ENCODE peak calls at places on chromosomes 11 and 22, in nine cellular contexts. One of them, this sample, is unnamed.

GRCh38 chr11:47607380-47607779 is 13.2 kb upstream of the C1QTNF4 start:
- DNase-seq in astrocyte of the cerebellum: peak
- DNase-seq in colonic mucosa: no peak
- DNase-seq in adipocyte: peak
- DNase-seq in heart right ventricle: peak
- DNase-seq in adrenal gland: peak
- DNase-seq in fibroblast of mammary gland: peak
- DNase-seq in fibroblast of villous mesenchyme: peak
- DNase-seq in A549: no peak
- DNase-seq in this sample: peak

GRCh38 chr22:43831561-43832392 is 19.7 kb upstream of the EFCAB6 start:
- DNase-seq in fibroblast of mammary gland: no peak
- DNase-seq in adipocyte: no peak
- DNase-seq in adrenal gland: no peak
- DNase-seq in astrocyte of the cerebellum: no peak
- DNase-seq in heart right ventricle: no peak
- DNase-seq in fibroblast of villous mesenchyme: no peak
- DNase-seq in A549: no peak
- DNase-seq in colonic mucosa: no peak
- DNase-seq in this sample: no peak

GRCh38 chr11:58912124-58912523 is 27.2 kb upstream of the GLYATL1 start:
- DNase-seq in colonic mucosa: no peak
- DNase-seq in adipocyte: no peak
- DNase-seq in adrenal gland: no peak
- DNase-seq in astrocyte of the cerebellum: no peak
- DNase-seq in fibroblast of mammary gland: peak
- DNase-seq in A549: no peak
- DNase-seq in heart right ventricle: no peak
- DNase-seq in fibroblast of villous mesenchyme: no peak
- DNase-seq in this sample: no peak

GRCh38 chr11:130719516-130719915 is 196.8 kb downstream of the SNX19 start:
- DNase-seq in fibroblast of mammary gland: peak
- DNase-seq in adipocyte: peak
- DNase-seq in adrenal gland: no peak
- DNase-seq in A549: no peak
- DNase-seq in heart right ventricle: no peak
- DNase-seq in astrocyte of the cerebellum: peak
- DNase-seq in fibroblast of villous mesenchyme: no peak
- DNase-seq in colonic mucosa: no peak
- DNase-seq in this sample: no peak

GRCh38 chr22:32979606-32980005 is 78.6 kb downstream of the SYN3 start:
- DNase-seq in A549: no peak
- DNase-seq in fibroblast of mammary gland: no peak
- DNase-seq in heart right ventricle: no peak
- DNase-seq in fibroblast of villous mesenchyme: no peak
- DNase-seq in adipocyte: no peak
- DNase-seq in colonic mucosa: no peak
- DNase-seq in adrenal gland: no peak
- DNase-seq in astrocyte of the cerebellum: no peak
- DNase-seq in this sample: no peak

GRCh38 chr11:70790671-70791300 is 392.5 kb downstream of the CTTN start:
- DNase-seq in adrenal gland: no peak
- DNase-seq in astrocyte of the cerebellum: no peak
- DNase-seq in fibroblast of mammary gland: no peak
- DNase-seq in fibroblast of villous mesenchyme: no peak
- DNase-seq in colonic mucosa: no peak
- DNase-seq in heart right ventricle: no peak
- DNase-seq in A549: no peak
- DNase-seq in adipocyte: no peak
- DNase-seq in this sample: no peak

GRCh38 chr11:61495801-61496601 is 12.5 kb upstream of the LRRC10B start:
- DNase-seq in heart right ventricle: no peak
- DNase-seq in astrocyte of the cerebellum: no peak
- DNase-seq in adipocyte: no peak
- DNase-seq in adrenal gland: no peak
- DNase-seq in fibroblast of mammary gland: no peak
- DNase-seq in A549: no peak
- DNase-seq in colonic mucosa: no peak
- DNase-seq in fibroblast of villous mesenchyme: no peak
- DNase-seq in this sample: no peak

GRCh38 chr11:77548552-77549439 is 41.0 kb upstream of the AQP11 start:
- DNase-seq in fibroblast of mammary gland: no peak
- DNase-seq in fibroblast of villous mesenchyme: no peak
- DNase-seq in heart right ventricle: no peak
- DNase-seq in colonic mucosa: no peak
- DNase-seq in A549: no peak
- DNase-seq in adrenal gland: no peak
- DNase-seq in adipocyte: no peak
- DNase-seq in astrocyte of the cerebellum: no peak
- DNase-seq in this sample: no peak

GRCh38 chr22:18970180-18970947 is 34.3 kb upstream of the PRODH start:
- DNase-seq in colonic mucosa: no peak
- DNase-seq in fibroblast of villous mesenchyme: no peak
- DNase-seq in astrocyte of the cerebellum: no peak
- DNase-seq in adrenal gland: no peak
- DNase-seq in fibroblast of mammary gland: no peak
- DNase-seq in A549: peak
- DNase-seq in adipocyte: peak
- DNase-seq in heart right ventricle: no peak
- DNase-seq in this sample: peak

GRCh38 chr11:9263840-9264380 is 1.2 kb downstream of the DENND5A start:
- DNase-seq in astrocyte of the cerebellum: no peak
- DNase-seq in adipocyte: peak
- DNase-seq in A549: peak
- DNase-seq in fibroblast of mammary gland: peak
- DNase-seq in colonic mucosa: no peak
- DNase-seq in adrenal gland: no peak
- DNase-seq in heart right ventricle: no peak
- DNase-seq in fibroblast of villous mesenchyme: peak
- DNase-seq in this sample: no peak

GRCh38 chr22:44351037-44351436 is 38.3 kb upstream of the SHISAL1 start:
- DNase-seq in adrenal gland: no peak
- DNase-seq in fibroblast of villous mesenchyme: no peak
- DNase-seq in colonic mucosa: no peak
- DNase-seq in adipocyte: no peak
- DNase-seq in astrocyte of the cerebellum: no peak
- DNase-seq in fibroblast of mammary gland: no peak
- DNase-seq in A549: no peak
- DNase-seq in heart right ventricle: no peak
- DNase-seq in this sample: no peak

GRCh38 chr11:77407613-77408012 is 66.3 kb downstream of the PAK1 start:
- DNase-seq in colonic mucosa: peak
- DNase-seq in fibroblast of villous mesenchyme: peak
- DNase-seq in astrocyte of the cerebellum: peak
- DNase-seq in A549: peak
- DNase-seq in adipocyte: peak
- DNase-seq in heart right ventricle: no peak
- DNase-seq in fibroblast of mammary gland: peak
- DNase-seq in adrenal gland: peak
- DNase-seq in this sample: peak

GRCh38 chr22:41405588-41405987 is 23.8 kb downstream of the TEF start:
- DNase-seq in adipocyte: no peak
- DNase-seq in colonic mucosa: no peak
- DNase-seq in astrocyte of the cerebellum: no peak
- DNase-seq in fibroblast of villous mesenchyme: no peak
- DNase-seq in adrenal gland: no peak
- DNase-seq in heart right ventricle: no peak
- DNase-seq in A549: no peak
- DNase-seq in fibroblast of mammary gland: no peak
- DNase-seq in this sample: no peak

GRCh38 chr11:63180536-63180935 is 36.5 kb upstream of the SLC22A24 start:
- DNase-seq in adrenal gland: no peak
- DNase-seq in fibroblast of villous mesenchyme: no peak
- DNase-seq in colonic mucosa: no peak
- DNase-seq in astrocyte of the cerebellum: no peak
- DNase-seq in adipocyte: no peak
- DNase-seq in fibroblast of mammary gland: no peak
- DNase-seq in heart right ventricle: no peak
- DNase-seq in A549: no peak
- DNase-seq in this sample: no peak

GRCh38 chr11:32830413-32830738 is 649 bp downstream of the PRRG4 start:
- DNase-seq in fibroblast of villous mesenchyme: peak
- DNase-seq in heart right ventricle: no peak
- DNase-seq in fibroblast of mammary gland: peak
- DNase-seq in adrenal gland: peak
- DNase-seq in colonic mucosa: peak
- DNase-seq in adipocyte: peak
- DNase-seq in A549: no peak
- DNase-seq in astrocyte of the cerebellum: no peak
- DNase-seq in this sample: peak

GRCh38 chr22:39545310-39546063 is 12.9 kb upstream of the RPS19BP1 start:
- DNase-seq in colonic mucosa: peak
- DNase-seq in heart right ventricle: peak
- DNase-seq in A549: no peak
- DNase-seq in adrenal gland: peak
- DNase-seq in fibroblast of mammary gland: peak
- DNase-seq in adipocyte: peak
- DNase-seq in astrocyte of the cerebellum: no peak
- DNase-seq in fibroblast of villous mesenchyme: peak
- DNase-seq in this sample: peak

GRCh38 chr11:21430532-21430931 is 761.1 kb downstream of the NELL1 start:
- DNase-seq in A549: no peak
- DNase-seq in fibroblast of mammary gland: no peak
- DNase-seq in adipocyte: no peak
- DNase-seq in heart right ventricle: no peak
- DNase-seq in astrocyte of the cerebellum: no peak
- DNase-seq in adrenal gland: no peak
- DNase-seq in colonic mucosa: no peak
- DNase-seq in fibroblast of villous mesenchyme: no peak
- DNase-seq in this sample: no peak

GRCh38 chr22:42928969-42929837 is 72.1 kb upstream of the ARFGAP3 start:
- DNase-seq in fibroblast of mammary gland: peak
- DNase-seq in A549: no peak
- DNase-seq in adipocyte: peak
- DNase-seq in fibroblast of villous mesenchyme: peak
- DNase-seq in heart right ventricle: no peak
- DNase-seq in colonic mucosa: no peak
- DNase-seq in astrocyte of the cerebellum: no peak
- DNase-seq in adrenal gland: peak
- DNase-seq in this sample: no peak

GRCh38 chr11:35289821-35290220 is 129.5 kb downstream of the SLC1A2 start:
- DNase-seq in adrenal gland: no peak
- DNase-seq in astrocyte of the cerebellum: no peak
- DNase-seq in fibroblast of villous mesenchyme: peak
- DNase-seq in heart right ventricle: no peak
- DNase-seq in colonic mucosa: no peak
- DNase-seq in A549: no peak
- DNase-seq in fibroblast of mammary gland: peak
- DNase-seq in adipocyte: peak
- DNase-seq in this sample: no peak

DNA sequence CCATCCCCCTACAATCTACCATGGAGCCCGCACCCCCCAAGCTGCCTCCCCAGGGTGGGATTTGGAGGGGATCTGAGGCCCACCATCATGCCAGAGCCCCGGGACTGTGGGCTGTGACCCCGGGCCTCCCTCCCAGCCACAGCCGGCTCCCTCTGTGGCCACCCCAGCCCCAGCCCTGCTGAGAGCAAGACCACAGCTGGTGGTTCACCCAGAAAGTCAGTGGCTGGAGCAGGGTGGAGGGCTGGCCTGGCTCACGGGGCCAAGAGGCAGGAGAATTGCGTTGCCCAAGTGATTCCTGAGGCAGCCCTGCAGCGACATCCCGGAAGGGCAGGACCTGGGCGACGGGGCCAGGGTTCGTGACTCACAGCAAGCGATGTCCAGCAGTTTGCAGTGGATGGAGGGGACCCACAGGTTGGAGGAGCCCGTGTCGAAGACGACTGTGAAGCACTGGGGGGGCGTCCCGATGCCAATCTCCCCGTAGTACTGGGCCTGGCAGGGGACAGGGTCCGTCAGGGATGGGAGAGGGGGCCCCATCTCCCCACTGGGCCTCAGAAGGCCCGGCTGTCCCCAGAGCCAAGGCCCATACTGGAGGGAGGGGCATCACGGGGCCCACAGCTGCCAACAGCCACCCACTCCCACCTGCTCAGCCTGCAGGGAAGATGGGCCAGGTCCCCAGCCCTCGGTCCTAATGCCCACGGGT is 4.4 kb downstream of the CTSD start:
- DNase-seq in heart right ventricle: no peak
- DNase-seq in A549: no peak
- DNase-seq in adrenal gland: peak
- DNase-seq in colonic mucosa: no peak
- DNase-seq in fibroblast of mammary gland: no peak
- DNase-seq in astrocyte of the cerebellum: no peak
- DNase-seq in adipocyte: no peak
- DNase-seq in fibroblast of villous mesenchyme: no peak
- DNase-seq in this sample: no peak
- H3K4me3 ChIP-seq in heart right ventricle: no peak
- H3K4me3 ChIP-seq in A549: no peak
- H3K4me3 ChIP-seq in adrenal gland: no peak
- H3K4me3 ChIP-seq in colonic mucosa: no peak
- H3K4me3 ChIP-seq in fibroblast of mammary gland: no peak
- H3K4me3 ChIP-seq in astrocyte of the cerebellum: no peak
- H3K4me3 ChIP-seq in adipocyte: no peak
- H3K4me3 ChIP-seq in fibroblast of villous mesenchyme: no peak
- H3K4me3 ChIP-seq in this sample: no peak

DNA sequence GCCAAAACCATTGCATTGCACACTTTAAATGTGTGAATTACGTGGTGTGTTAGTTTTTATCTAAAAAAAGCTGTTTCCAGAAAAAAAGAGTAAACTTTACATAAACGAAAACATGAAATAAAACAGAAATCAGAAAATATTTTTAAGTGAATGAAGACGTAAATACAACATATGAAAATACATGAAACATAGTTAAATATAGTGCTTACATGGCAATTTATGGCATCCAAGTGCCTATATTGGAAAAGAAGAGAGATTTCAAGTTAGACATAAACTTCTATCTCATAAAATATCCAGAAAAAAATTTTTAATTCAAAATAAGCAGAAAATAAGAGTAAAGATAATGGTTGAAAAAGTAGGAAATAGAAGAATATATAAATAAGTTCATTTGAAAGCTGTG is 11.9 kb upstream of the OR8D2 start:
- DNase-seq in fibroblast of villous mesenchyme: no peak
- DNase-seq in colonic mucosa: no peak
- DNase-seq in heart right ventricle: no peak
- DNase-seq in adipocyte: no peak
- DNase-seq in astrocyte of the cerebellum: no peak
- DNase-seq in adrenal gland: no peak
- DNase-seq in A549: no peak
- DNase-seq in fibroblast of mammary gland: no peak
- DNase-seq in this sample: no peak
- H3K4me3 ChIP-seq in fibroblast of villous mesenchyme: no peak
- H3K4me3 ChIP-seq in colonic mucosa: no peak
- H3K4me3 ChIP-seq in heart right ventricle: no peak
- H3K4me3 ChIP-seq in adipocyte: no peak
- H3K4me3 ChIP-seq in astrocyte of the cerebellum: no peak
- H3K4me3 ChIP-seq in adrenal gland: no peak
- H3K4me3 ChIP-seq in A549: no peak
- H3K4me3 ChIP-seq in fibroblast of mammary gland: no peak
- H3K4me3 ChIP-seq in this sample: no peak

GRCh38 chr22:31302021-31302420 is 9.7 kb upstream of the PIK3IP1 start:
- DNase-seq in adipocyte: no peak
- DNase-seq in adrenal gland: no peak
- DNase-seq in fibroblast of villous mesenchyme: no peak
- DNase-seq in heart right ventricle: no peak
- DNase-seq in A549: no peak
- DNase-seq in fibroblast of mammary gland: no peak
- DNase-seq in colonic mucosa: no peak
- DNase-seq in astrocyte of the cerebellum: no peak
- DNase-seq in this sample: no peak
- H3K4me3 ChIP-seq in adipocyte: no peak
- H3K4me3 ChIP-seq in adrenal gland: no peak
- H3K4me3 ChIP-seq in fibroblast of villous mesenchyme: no peak
- H3K4me3 ChIP-seq in heart right ventricle: no peak
- H3K4me3 ChIP-seq in A549: no peak
- H3K4me3 ChIP-seq in fibroblast of mammary gland: no peak
- H3K4me3 ChIP-seq in colonic mucosa: no peak
- H3K4me3 ChIP-seq in astrocyte of the cerebellum: no peak
- H3K4me3 ChIP-seq in this sample: no peak

GRCh38 chr11:110519816-110520215 is 90.1 kb downstream of the FDX1 start:
- DNase-seq in adrenal gland: no peak
- DNase-seq in adipocyte: no peak
- DNase-seq in A549: no peak
- DNase-seq in astrocyte of the cerebellum: no peak
- DNase-seq in colonic mucosa: no peak
- DNase-seq in heart right ventricle: no peak
- DNase-seq in fibroblast of mammary gland: no peak
- DNase-seq in fibroblast of villous mesenchyme: no peak
- DNase-seq in this sample: no peak
- H3K4me3 ChIP-seq in adrenal gland: no peak
- H3K4me3 ChIP-seq in adipocyte: no peak
- H3K4me3 ChIP-seq in A549: no peak
- H3K4me3 ChIP-seq in astrocyte of the cerebellum: no peak
- H3K4me3 ChIP-seq in colonic mucosa: no peak
- H3K4me3 ChIP-seq in heart right ventricle: no peak
- H3K4me3 ChIP-seq in fibroblast of mammary gland: no peak
- H3K4me3 ChIP-seq in fibroblast of villous mesenchyme: no peak
- H3K4me3 ChIP-seq in this sample: no peak